ENCODE peak calls at places on chromosome 19, in four cellular contexts. One of them, this sample, is unnamed.

GRCh38 chr19:38816131-38816750 is 3.5 kb upstream of the LGALS4 start:
- DNase-seq in fibroblast of villous mesenchyme: no peak
- DNase-seq in uterus: no peak
- DNase-seq in aorta: peak; percentile 60
- DNase-seq in this sample: no peak

GRCh38 chr19:48656840-48657474 is 11.0 kb upstream of the CA11 start:
- DNase-seq in fibroblast of villous mesenchyme: peak; percentile 82
- DNase-seq in uterus: no peak
- DNase-seq in aorta: no peak
- DNase-seq in this sample: no peak

GRCh38 chr19:44076325-44076724 is 4.4 kb downstream of the ZNF284 start:
- DNase-seq in fibroblast of villous mesenchyme: no peak
- DNase-seq in uterus: no peak
- DNase-seq in aorta: no peak
- DNase-seq in this sample: no peak

GRCh38 chr19:6947745-6948144 is 60.4 kb downstream of the ADGRE1 start:
- DNase-seq in fibroblast of villous mesenchyme: no peak
- DNase-seq in uterus: no peak
- DNase-seq in aorta: no peak
- DNase-seq in this sample: no peak

GRCh38 chr19:45283443-45284033 is 32.5 kb downstream of the MARK4 start:
- DNase-seq in fibroblast of villous mesenchyme: no peak
- DNase-seq in uterus: no peak
- DNase-seq in aorta: no peak
- DNase-seq in this sample: no peak

GRCh38 chr19:32909257-32909656 is 39.7 kb upstream of the SLC7A9 start:
- DNase-seq in fibroblast of villous mesenchyme: peak; percentile 10
- DNase-seq in uterus: no peak
- DNase-seq in aorta: no peak
- DNase-seq in this sample: no peak

GRCh38 chr19:2199215-2199614 is 35.5 kb downstream of the DOT1L start:
- DNase-seq in fibroblast of villous mesenchyme: no peak
- DNase-seq in uterus: no peak
- DNase-seq in aorta: no peak
- DNase-seq in this sample: no peak

GRCh38 chr19:35288331-35288730 is 3.6 kb upstream of the MAG start:
- DNase-seq in fibroblast of villous mesenchyme: no peak
- DNase-seq in uterus: no peak
- DNase-seq in aorta: no peak
- DNase-seq in this sample: no peak

GRCh38 chr19:1566392-1567115 is 1.6 kb downstream of the MEX3D start:
- DNase-seq in fibroblast of villous mesenchyme: peak; percentile 78
- DNase-seq in uterus: peak; percentile 78
- DNase-seq in aorta: peak; percentile 87
- DNase-seq in this sample: peak; percentile 76

GRCh38 chr19:18191640-18192062 is 1.4 kb upstream of the MPV17L2 start:
- DNase-seq in fibroblast of villous mesenchyme: no peak
- DNase-seq in uterus: no peak
- DNase-seq in aorta: no peak
- DNase-seq in this sample: no peak
- H3K4me3 ChIP-seq in fibroblast of villous mesenchyme: peak overlapping the region; percentile 74
- H3K4me3 ChIP-seq in uterus: peak overlapping the region; percentile 68
- H3K4me3 ChIP-seq in aorta: peak overlapping the region; percentile 41
- H3K4me3 ChIP-seq in this sample: peak overlapping the region; percentile 62

GRCh38 chr19:12841094-12841493 is 2.8 kb downstream of the MAST1 start:
- DNase-seq in fibroblast of villous mesenchyme: peak; percentile 19
- DNase-seq in uterus: no peak
- DNase-seq in aorta: no peak
- DNase-seq in this sample: peak; percentile 50

GRCh38 chr19:12838893-12839656 is 760 bp downstream of the MAST1 start:
- DNase-seq in fibroblast of villous mesenchyme: no peak
- DNase-seq in uterus: no peak
- DNase-seq in aorta: no peak
- DNase-seq in this sample: no peak

GRCh38 chr19:12842511-12842910 is 4.2 kb downstream of the MAST1 start:
- DNase-seq in fibroblast of villous mesenchyme: no peak
- DNase-seq in uterus: no peak
- DNase-seq in aorta: no peak
- DNase-seq in this sample: no peak

GRCh38 chr19:12838182-12838890 is at the start of gene MAST1:
- DNase-seq in fibroblast of villous mesenchyme: peak; percentile 17
- DNase-seq in uterus: no peak
- DNase-seq in aorta: no peak
- DNase-seq in this sample: peak; percentile 47

DNA sequence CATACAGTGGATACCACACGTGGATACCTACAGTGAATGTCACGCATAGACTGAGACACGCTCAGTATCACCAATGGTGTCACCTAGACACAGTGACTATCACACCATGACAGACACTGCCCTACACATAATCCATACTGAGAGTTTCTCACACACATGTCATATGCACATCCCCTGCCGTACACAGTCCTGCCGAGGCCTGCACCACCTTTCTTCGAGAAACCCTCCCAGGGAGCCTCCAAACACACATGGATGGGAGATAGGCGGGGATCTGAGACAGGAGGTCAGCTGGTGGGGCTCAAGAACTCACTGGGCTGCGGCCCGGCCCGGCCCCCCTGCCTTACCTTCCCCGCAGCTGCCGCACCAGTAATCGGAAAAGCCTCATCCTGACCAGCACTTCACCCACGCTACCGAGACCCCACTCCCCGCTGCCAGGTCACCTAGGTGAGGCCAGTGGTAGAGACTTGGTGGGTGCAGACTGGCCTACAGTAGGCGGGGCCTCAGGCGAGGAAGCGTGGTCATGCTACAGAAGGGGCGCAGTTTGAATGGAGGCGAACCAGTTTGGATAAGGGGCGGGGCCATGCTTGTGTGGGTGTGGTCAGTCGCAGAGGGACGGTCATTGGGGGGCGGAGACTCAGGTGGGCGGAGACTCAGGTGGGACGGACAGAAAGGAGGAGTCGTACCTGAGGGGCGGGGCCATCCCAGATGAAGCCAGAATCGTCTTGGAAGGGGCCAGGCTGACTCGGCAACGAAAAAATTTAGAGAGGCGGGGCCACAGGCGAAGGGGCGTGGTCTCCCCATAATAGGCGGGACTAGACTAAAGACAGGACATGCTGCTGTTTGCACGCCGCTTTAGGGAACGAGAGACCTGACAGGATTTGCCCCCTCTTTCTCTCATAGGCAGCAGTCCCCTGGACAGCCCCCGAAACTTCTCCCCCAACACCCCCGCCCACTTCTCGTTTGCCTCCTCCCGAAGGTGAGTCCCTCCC is 2.1 kb downstream of the MAST1 start:
- DNase-seq in fibroblast of villous mesenchyme: peak; percentile 53
- DNase-seq in uterus: no peak
- DNase-seq in aorta: no peak
- DNase-seq in this sample: peak; percentile 77
- H3K4me3 ChIP-seq in fibroblast of villous mesenchyme: peak overlapping the region; percentile 45
- H3K4me3 ChIP-seq in uterus: no peak overlapping the region
- H3K4me3 ChIP-seq in aorta: no peak overlapping the region
- H3K4me3 ChIP-seq in this sample: peak overlapping the region; percentile 32

GRCh38 chr19:17332677-17333581 is 1.7 kb downstream of the ANO8 start:
- DNase-seq in fibroblast of villous mesenchyme: peak; percentile 63
- DNase-seq in uterus: no peak
- DNase-seq in aorta: peak; percentile 77
- DNase-seq in this sample: no peak
- H3K4me3 ChIP-seq in fibroblast of villous mesenchyme: no peak overlapping the region
- H3K4me3 ChIP-seq in uterus: no peak overlapping the region
- H3K4me3 ChIP-seq in aorta: no peak overlapping the region
- H3K4me3 ChIP-seq in this sample: no peak overlapping the region

DNA sequence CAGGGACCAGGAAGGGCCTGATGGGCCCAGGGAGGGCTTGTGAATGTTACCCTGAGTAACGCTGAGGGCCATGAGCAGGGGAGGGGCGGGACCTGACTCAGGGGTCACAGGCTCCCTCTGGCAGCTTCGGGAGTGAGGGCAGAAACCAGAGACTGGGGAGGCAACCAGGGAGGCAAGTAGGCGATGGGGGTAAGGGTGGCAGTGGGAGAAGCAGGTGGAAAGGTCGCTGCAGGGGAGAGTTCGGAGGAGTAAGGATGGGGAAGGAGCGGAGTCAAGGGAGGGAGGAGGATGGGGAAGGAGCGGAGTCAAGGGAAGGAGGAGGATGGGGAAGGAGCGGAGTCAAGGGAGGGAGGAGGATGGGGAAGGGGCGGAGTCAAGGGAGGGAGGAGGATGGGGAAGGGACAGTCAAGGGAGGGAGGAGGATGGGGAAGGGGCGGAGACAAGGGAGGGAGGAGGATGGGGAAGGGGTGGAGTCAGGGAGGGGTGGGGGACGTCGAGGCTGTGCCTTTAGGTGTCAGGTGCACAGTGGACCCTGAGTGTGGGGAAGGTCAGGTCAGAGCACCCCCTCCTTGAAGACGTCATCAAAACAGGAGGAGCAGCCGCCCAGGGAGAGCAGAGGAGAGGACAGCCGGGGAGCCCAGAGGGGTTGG is 15.5 kb upstream of the B3GNT3 start:
- DNase-seq in fibroblast of villous mesenchyme: peak; percentile 43
- DNase-seq in uterus: no peak
- DNase-seq in aorta: no peak
- DNase-seq in this sample: peak; percentile 76
- H3K4me3 ChIP-seq in fibroblast of villous mesenchyme: no peak overlapping the region
- H3K4me3 ChIP-seq in uterus: no peak overlapping the region
- H3K4me3 ChIP-seq in aorta: no peak overlapping the region
- H3K4me3 ChIP-seq in this sample: peak overlapping the region; percentile 39

This sample was measured in lower lobe of right lung.